ENCODE peak calls at places on chromosomes 2 and 18, in six cellular contexts. R, F, J, L, Q and P are unnamed samples.

GRCh38 chr2:12073217-12073852 is 326.9 kb downstream of the LPIN1 start:
- DNase-seq in R (no peak), F (no peak), J (no peak), L (no peak), Q (no peak), P (no peak)

GRCh38 chr2:231715988-231716616 is 7.8 kb downstream of the PTMA start:
- DNase-seq in R (no peak), F (peak; percentile 32), J (no peak), L (no peak), Q (no peak), P (no peak)

GRCh38 chr2:3034396-3034795 is 343.2 kb downstream of the EIPR1 start:
- DNase-seq in R (no peak), F (no peak), J (no peak), L (no peak), Q (no peak), P (no peak)

GRCh38 chr2:27961997-27962396 is 71.5 kb downstream of the BABAM2 start:
- DNase-seq in R (no peak), F (no peak), J (no peak), L (no peak), Q (no peak), P (no peak)

GRCh38 chr18:59022167-59022945 is 117.3 kb upstream of the SEC11C start:
- DNase-seq in R (no peak), F (no peak), J (no peak), L (no peak), Q (no peak), P (no peak)

GRCh38 chr2:160306985-160307384 is 106.9 kb upstream of the ITGB6 start:
- DNase-seq in R (no peak), F (no peak), J (no peak), L (no peak), Q (no peak), P (no peak)

GRCh38 chr2:119746836-119747235 is 12.9 kb upstream of the PTPN4 start:
- DNase-seq in R (no peak), F (no peak), J (no peak), L (no peak), Q (no peak), P (no peak)

GRCh38 chr2:74089816-74090745 is 57.6 kb downstream of the BOLA3 start:
- DNase-seq in R (no peak), F (no peak), J (no peak), L (no peak), Q (no peak), P (no peak)

GRCh38 chr2:72913531-72914225 is 3.6 kb upstream of the EMX1 start:
- DNase-seq in R (no peak), F (no peak), J (no peak), L (no peak), Q (no peak), P (no peak)

GRCh38 chr18:36176177-36176584 is 11.1 kb upstream of the MOCOS start:
- DNase-seq in R (no peak), F (no peak), J (no peak), L (no peak), Q (no peak), P (no peak)

GRCh38 chr18:22412502-22412901 is 5.2 kb downstream of the CTAGE1 start:
- DNase-seq in R (no peak), F (no peak), J (no peak), L (no peak), Q (no peak), P (no peak)

GRCh38 chr18:55343396-55344073 is 244.5 kb downstream of the TCF4 start:
- DNase-seq in R (no peak), F (no peak), J (no peak), L (no peak), Q (no peak), P (no peak)

GRCh38 chr2:159117658-159118057 is 149.2 kb downstream of the TANC1 start:
- DNase-seq in R (no peak), F (no peak), J (no peak), L (no peak), Q (no peak), P (no peak)

GRCh38 chr2:71604709-71605085 is 151.3 kb downstream of the DYSF start:
- DNase-seq in R (no peak), F (no peak), J (no peak), L (no peak), Q (peak; percentile 34), P (no peak)

GRCh38 chr2:29634918-29635317 is 286.5 kb downstream of the ALK start:
- DNase-seq in R (no peak), F (no peak), J (no peak), L (no peak), Q (no peak), P (no peak)

GRCh38 chr2:219446689-219447088 is 12.0 kb downstream of the SPEG start:
- DNase-seq in R (no peak), F (no peak), J (no peak), L (no peak), Q (no peak), P (no peak)

GRCh38 chr2:220053919-220054318 is 426.5 kb downstream of the SLC4A3 start:
- DNase-seq in R (no peak), F (no peak), J (no peak), L (no peak), Q (no peak), P (no peak)

GRCh38 chr2:172736419-172737174 is 952 bp downstream of the RAPGEF4 start:
- DNase-seq in R (no peak), F (no peak), J (no peak), L (no peak), Q (no peak), P (no peak)

GRCh38 chr2:235521844-235522243 is 28.0 kb downstream of the AGAP1 start:
- DNase-seq in R (no peak), F (no peak), J (no peak), L (no peak), Q (no peak), P (no peak)

GRCh38 chr2:54520687-54521086 is 64.6 kb downstream of the SPTBN1 start:
- DNase-seq in R (no peak), F (no peak), J (no peak), L (no peak), Q (no peak), P (no peak)

GRCh38 chr2:182868423-182868822 is 2.0 kb upstream of the FRZB start:
- DNase-seq in R (no peak), F (no peak), J (no peak), L (no peak), Q (no peak), P (no peak)

GRCh38 chr2:207782238-207783030 is 12.7 kb upstream of the FZD5 start:
- DNase-seq in R (no peak), F (no peak), J (no peak), L (no peak), Q (no peak), P (no peak)

GRCh38 chr2:86037141-86037794 is 68.4 kb downstream of the POLR1A start:
- DNase-seq in R (no peak), F (peak; percentile 89), J (no peak), L (no peak), Q (peak; percentile 89), P (no peak)

GRCh38 chr2:26940001-26940400 is 30.4 kb upstream of the MAPRE3 start:
- DNase-seq in R (no peak), F (no peak), J (no peak), L (no peak), Q (no peak), P (no peak)

GRCh38 chr2:138724296-138724695 is 55.9 kb downstream of the NXPH2 start:
- DNase-seq in R (no peak), F (no peak), J (no peak), L (no peak), Q (no peak), P (no peak)

GRCh38 chr2:217832987-217833386 is 169.8 kb downstream of the TNS1 start:
- DNase-seq in R (no peak), F (no peak), J (no peak), L (no peak), Q (no peak), P (no peak)